ENCODE peak calls at places on chromosomes 1 and 21, in ten cellular contexts. One of them, this sample, is unnamed. For H3K4me1, the result is how much of the 10 kb centered on the place peaks cover.

GRCh38 chr1:42979037-42979432 is 20.4 kb upstream of the SLC2A1 start:
- DNase-seq in right atrium auricular region: no peak
- DNase-seq in suprapubic skin: no peak
- DNase-seq in PC-9: no peak
- DNase-seq in GM23338: peak
- DNase-seq in thyroid gland: no peak
- DNase-seq in CD8-positive, alpha-beta memory T cell: no peak
- DNase-seq in psoas muscle: no peak
- DNase-seq in HCT116: no peak
- DNase-seq in GM23248: no peak
- DNase-seq in this sample: no peak

GRCh38 chr21:39451332-39452206 is at the start of gene SH3BGR:
- DNase-seq in right atrium auricular region: peak
- DNase-seq in CD8-positive, alpha-beta memory T cell: no peak
- DNase-seq in GM23338: peak
- DNase-seq in GM23248: peak
- DNase-seq in psoas muscle: peak
- DNase-seq in suprapubic skin: no peak
- DNase-seq in thyroid gland: peak
- DNase-seq in HCT116: no peak
- DNase-seq in PC-9: peak
- DNase-seq in this sample: no peak

GRCh38 chr1:12398135-12398450 is 168.3 kb downstream of the VPS13D start:
- DNase-seq in CD8-positive, alpha-beta memory T cell: no peak
- DNase-seq in GM23248: no peak
- DNase-seq in psoas muscle: no peak
- DNase-seq in thyroid gland: no peak
- DNase-seq in right atrium auricular region: no peak
- DNase-seq in HCT116: no peak
- DNase-seq in GM23338: no peak
- DNase-seq in PC-9: no peak
- DNase-seq in suprapubic skin: no peak
- DNase-seq in this sample: no peak

GRCh38 chr1:87224209-87224608 is 104.5 kb upstream of the LMO4 start:
- DNase-seq in thyroid gland: no peak
- DNase-seq in CD8-positive, alpha-beta memory T cell: no peak
- DNase-seq in psoas muscle: no peak
- DNase-seq in suprapubic skin: no peak
- DNase-seq in PC-9: no peak
- DNase-seq in right atrium auricular region: no peak
- DNase-seq in GM23338: no peak
- DNase-seq in HCT116: peak
- DNase-seq in GM23248: peak
- DNase-seq in this sample: no peak

GRCh38 chr1:113905435-113905861 is 322 bp downstream of the DCLRE1B start:
- DNase-seq in psoas muscle: no peak
- DNase-seq in right atrium auricular region: peak
- DNase-seq in thyroid gland: no peak
- DNase-seq in CD8-positive, alpha-beta memory T cell: peak
- DNase-seq in GM23338: peak
- DNase-seq in GM23248: peak
- DNase-seq in HCT116: no peak
- DNase-seq in suprapubic skin: no peak
- DNase-seq in PC-9: no peak
- DNase-seq in this sample: peak

GRCh38 chr1:11458811-11459275 is 20.1 kb upstream of the DISP3 start:
- DNase-seq in HCT116: no peak
- DNase-seq in CD8-positive, alpha-beta memory T cell: no peak
- DNase-seq in thyroid gland: no peak
- DNase-seq in GM23248: no peak
- DNase-seq in right atrium auricular region: no peak
- DNase-seq in GM23338: no peak
- DNase-seq in suprapubic skin: no peak
- DNase-seq in psoas muscle: no peak
- DNase-seq in PC-9: no peak
- DNase-seq in this sample: no peak

GRCh38 chr1:240455228-240455821 is 156.6 kb downstream of the GREM2 start:
- DNase-seq in HCT116: no peak
- DNase-seq in thyroid gland: no peak
- DNase-seq in GM23338: peak
- DNase-seq in GM23248: peak
- DNase-seq in suprapubic skin: no peak
- DNase-seq in CD8-positive, alpha-beta memory T cell: no peak
- DNase-seq in PC-9: no peak
- DNase-seq in psoas muscle: no peak
- DNase-seq in right atrium auricular region: no peak
- DNase-seq in this sample: no peak

GRCh38 chr1:235206533-235207201 is 45.6 kb upstream of the RBM34 start:
- DNase-seq in suprapubic skin: no peak
- DNase-seq in psoas muscle: no peak
- DNase-seq in GM23338: no peak
- DNase-seq in right atrium auricular region: no peak
- DNase-seq in GM23248: peak
- DNase-seq in HCT116: no peak
- DNase-seq in PC-9: no peak
- DNase-seq in thyroid gland: no peak
- DNase-seq in CD8-positive, alpha-beta memory T cell: no peak
- DNase-seq in this sample: no peak

DNA sequence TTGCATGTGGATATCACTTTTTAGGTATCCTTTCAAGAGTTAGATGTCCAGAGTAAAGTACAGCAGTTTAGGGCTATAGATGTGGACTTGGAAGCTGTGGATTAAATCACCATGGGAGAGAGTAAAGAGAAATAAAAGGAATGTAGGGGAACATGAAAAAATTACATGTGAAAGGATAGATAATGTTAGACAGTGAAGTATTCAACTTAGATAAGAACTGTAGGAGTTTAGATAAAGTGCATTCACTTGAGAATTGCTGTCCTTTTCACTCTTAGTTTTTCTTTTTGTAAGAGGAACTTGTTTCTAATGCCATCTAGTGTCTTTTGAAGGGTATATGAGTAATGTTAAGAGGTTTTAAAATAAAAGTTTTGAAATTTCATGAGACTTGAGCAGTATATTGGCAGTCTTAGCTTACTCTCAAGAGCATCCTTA is 40.1 kb downstream of the MAST2 start:
- DNase-seq in GM23338: no peak
- DNase-seq in PC-9: no peak
- DNase-seq in GM23248: peak
- DNase-seq in CD8-positive, alpha-beta memory T cell: no peak
- DNase-seq in HCT116: no peak
- DNase-seq in suprapubic skin: no peak
- DNase-seq in right atrium auricular region: no peak
- DNase-seq in thyroid gland: no peak
- DNase-seq in psoas muscle: no peak
- DNase-seq in this sample: no peak
- H3K4me1 ChIP-seq in GM23338: under half
- H3K4me1 ChIP-seq in PC-9: under half
- H3K4me1 ChIP-seq in GM23248: under half
- H3K4me1 ChIP-seq in CD8-positive, alpha-beta memory T cell: under half
- H3K4me1 ChIP-seq in HCT116: under half
- H3K4me1 ChIP-seq in suprapubic skin: under half
- H3K4me1 ChIP-seq in right atrium auricular region: under half
- H3K4me1 ChIP-seq in thyroid gland: under half
- H3K4me1 ChIP-seq in psoas muscle: under half
- H3K4me1 ChIP-seq in this sample: under half

DNA sequence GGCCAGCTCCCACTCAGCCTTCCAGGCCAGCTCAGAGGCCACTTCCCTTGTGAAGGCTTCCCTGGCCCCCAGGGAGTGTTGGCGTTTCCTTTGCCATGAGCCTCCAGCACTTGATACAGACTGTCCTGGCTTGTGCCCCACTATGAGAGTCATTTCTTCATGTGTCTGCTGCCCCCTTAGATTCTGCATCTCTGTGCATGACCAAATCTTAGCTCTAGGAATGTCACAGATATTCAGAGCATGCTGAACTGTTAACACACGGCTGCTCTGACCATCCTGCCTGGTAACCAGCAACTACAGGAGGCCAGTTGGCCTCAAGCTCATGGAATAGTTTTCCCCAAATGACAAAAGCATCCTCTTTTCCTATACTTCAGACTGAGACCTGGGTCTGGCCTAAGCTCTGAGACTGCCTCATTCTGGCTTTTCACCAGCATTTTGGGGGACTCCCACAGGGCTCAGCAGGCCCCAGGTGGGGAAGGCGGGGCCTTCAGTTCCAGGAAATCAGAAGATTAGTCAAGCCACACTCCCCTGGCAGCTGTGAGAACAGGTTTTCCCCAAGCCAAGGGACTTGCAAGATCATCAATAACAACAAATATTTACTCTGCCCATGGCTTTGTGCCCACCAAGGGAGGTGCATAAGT is 182.6 kb upstream of the EDN2 start:
- DNase-seq in GM23248: peak
- DNase-seq in suprapubic skin: no peak
- DNase-seq in psoas muscle: no peak
- DNase-seq in PC-9: no peak
- DNase-seq in HCT116: no peak
- DNase-seq in CD8-positive, alpha-beta memory T cell: peak
- DNase-seq in GM23338: no peak
- DNase-seq in right atrium auricular region: no peak
- DNase-seq in thyroid gland: peak
- DNase-seq in this sample: no peak
- H3K4me1 ChIP-seq in GM23248: under half
- H3K4me1 ChIP-seq in suprapubic skin: half or more
- H3K4me1 ChIP-seq in psoas muscle: under half
- H3K4me1 ChIP-seq in PC-9: half or more
- H3K4me1 ChIP-seq in HCT116: half or more
- H3K4me1 ChIP-seq in CD8-positive, alpha-beta memory T cell: half or more
- H3K4me1 ChIP-seq in GM23338: under half
- H3K4me1 ChIP-seq in right atrium auricular region: under half
- H3K4me1 ChIP-seq in thyroid gland: under half
- H3K4me1 ChIP-seq in this sample: under half

GRCh38 chr1:38026592-38027200 is 14.2 kb downstream of the UTP11 start:
- DNase-seq in right atrium auricular region: no peak
- DNase-seq in thyroid gland: peak
- DNase-seq in PC-9: peak
- DNase-seq in suprapubic skin: no peak
- DNase-seq in HCT116: no peak
- DNase-seq in psoas muscle: peak
- DNase-seq in CD8-positive, alpha-beta memory T cell: no peak
- DNase-seq in GM23248: peak
- DNase-seq in GM23338: peak
- DNase-seq in this sample: peak

GRCh38 chr1:38027201-38028104 is 14.9 kb downstream of the UTP11 start:
- DNase-seq in GM23248: no peak
- DNase-seq in GM23338: no peak
- DNase-seq in suprapubic skin: no peak
- DNase-seq in HCT116: no peak
- DNase-seq in CD8-positive, alpha-beta memory T cell: no peak
- DNase-seq in thyroid gland: no peak
- DNase-seq in right atrium auricular region: no peak
- DNase-seq in psoas muscle: no peak
- DNase-seq in PC-9: no peak
- DNase-seq in this sample: no peak

GRCh38 chr1:38022810-38023209 is 10.3 kb downstream of the UTP11 start:
- DNase-seq in thyroid gland: no peak
- DNase-seq in HCT116: no peak
- DNase-seq in PC-9: no peak
- DNase-seq in psoas muscle: peak
- DNase-seq in CD8-positive, alpha-beta memory T cell: no peak
- DNase-seq in right atrium auricular region: no peak
- DNase-seq in GM23248: no peak
- DNase-seq in suprapubic skin: no peak
- DNase-seq in GM23338: no peak
- DNase-seq in this sample: no peak

GRCh38 chr1:38025664-38026063 is 13.1 kb downstream of the UTP11 start:
- DNase-seq in thyroid gland: no peak
- DNase-seq in right atrium auricular region: no peak
- DNase-seq in CD8-positive, alpha-beta memory T cell: no peak
- DNase-seq in GM23248: no peak
- DNase-seq in GM23338: no peak
- DNase-seq in psoas muscle: no peak
- DNase-seq in HCT116: no peak
- DNase-seq in PC-9: no peak
- DNase-seq in suprapubic skin: no peak
- DNase-seq in this sample: no peak

GRCh38 chr1:38025233-38025632 is 12.7 kb downstream of the UTP11 start:
- DNase-seq in HCT116: no peak
- DNase-seq in CD8-positive, alpha-beta memory T cell: no peak
- DNase-seq in psoas muscle: peak
- DNase-seq in GM23248: no peak
- DNase-seq in PC-9: no peak
- DNase-seq in GM23338: no peak
- DNase-seq in right atrium auricular region: no peak
- DNase-seq in suprapubic skin: no peak
- DNase-seq in thyroid gland: no peak
- DNase-seq in this sample: no peak
- H3K4me1 ChIP-seq in HCT116: under half
- H3K4me1 ChIP-seq in CD8-positive, alpha-beta memory T cell: under half
- H3K4me1 ChIP-seq in psoas muscle: half or more
- H3K4me1 ChIP-seq in GM23248: under half
- H3K4me1 ChIP-seq in PC-9: under half
- H3K4me1 ChIP-seq in GM23338: under half
- H3K4me1 ChIP-seq in right atrium auricular region: under half
- H3K4me1 ChIP-seq in suprapubic skin: half or more
- H3K4me1 ChIP-seq in thyroid gland: under half
- H3K4me1 ChIP-seq in this sample: under half

GRCh38 chr1:181141431-181141910 is 53.0 kb downstream of the IER5 start:
- DNase-seq in GM23248: peak
- DNase-seq in HCT116: no peak
- DNase-seq in CD8-positive, alpha-beta memory T cell: no peak
- DNase-seq in suprapubic skin: no peak
- DNase-seq in thyroid gland: no peak
- DNase-seq in psoas muscle: no peak
- DNase-seq in right atrium auricular region: peak
- DNase-seq in PC-9: peak
- DNase-seq in GM23338: no peak
- DNase-seq in this sample: peak

GRCh38 chr1:181142096-181143043 is 53.9 kb downstream of the IER5 start:
- DNase-seq in PC-9: peak
- DNase-seq in GM23248: peak
- DNase-seq in HCT116: peak
- DNase-seq in psoas muscle: peak
- DNase-seq in suprapubic skin: peak
- DNase-seq in CD8-positive, alpha-beta memory T cell: peak
- DNase-seq in right atrium auricular region: peak
- DNase-seq in thyroid gland: peak
- DNase-seq in GM23338: peak
- DNase-seq in this sample: peak

GRCh38 chr1:181140891-181141290 is 52.4 kb downstream of the IER5 start:
- DNase-seq in CD8-positive, alpha-beta memory T cell: no peak
- DNase-seq in thyroid gland: no peak
- DNase-seq in suprapubic skin: no peak
- DNase-seq in GM23338: no peak
- DNase-seq in psoas muscle: no peak
- DNase-seq in HCT116: no peak
- DNase-seq in PC-9: no peak
- DNase-seq in right atrium auricular region: no peak
- DNase-seq in GM23248: no peak
- DNase-seq in this sample: no peak

GRCh38 chr1:181139631-181140051 is 51.1 kb downstream of the IER5 start:
- DNase-seq in HCT116: no peak
- DNase-seq in right atrium auricular region: no peak
- DNase-seq in CD8-positive, alpha-beta memory T cell: no peak
- DNase-seq in psoas muscle: no peak
- DNase-seq in GM23248: peak
- DNase-seq in suprapubic skin: no peak
- DNase-seq in PC-9: peak
- DNase-seq in GM23338: no peak
- DNase-seq in thyroid gland: no peak
- DNase-seq in this sample: no peak

DNA sequence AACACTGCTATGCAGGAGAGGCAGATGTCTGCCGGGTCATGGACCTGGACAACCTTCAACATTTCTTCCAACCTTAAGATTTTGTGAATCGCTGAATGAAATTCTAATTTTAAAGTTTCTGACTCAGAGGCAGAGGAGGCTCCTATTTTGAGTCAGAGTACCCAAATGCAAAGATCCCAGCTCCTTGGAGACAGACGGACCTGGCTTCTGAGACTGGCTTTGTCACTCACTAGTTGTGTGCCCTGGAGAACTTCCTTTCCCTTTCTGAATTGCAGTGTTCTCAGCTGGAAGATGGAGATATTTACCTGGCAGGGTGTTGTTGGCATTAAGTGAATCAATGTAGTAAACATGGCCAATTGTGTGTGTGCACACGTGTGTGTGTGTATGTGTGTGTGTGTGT is 51.9 kb downstream of the IER5 start:
- DNase-seq in HCT116: no peak
- DNase-seq in suprapubic skin: no peak
- DNase-seq in PC-9: no peak
- DNase-seq in GM23248: peak
- DNase-seq in right atrium auricular region: no peak
- DNase-seq in CD8-positive, alpha-beta memory T cell: no peak
- DNase-seq in GM23338: no peak
- DNase-seq in thyroid gland: no peak
- DNase-seq in psoas muscle: no peak
- DNase-seq in this sample: no peak
- H3K4me1 ChIP-seq in HCT116: half or more
- H3K4me1 ChIP-seq in suprapubic skin: under half
- H3K4me1 ChIP-seq in PC-9: half or more
- H3K4me1 ChIP-seq in GM23248: under half
- H3K4me1 ChIP-seq in right atrium auricular region: under half
- H3K4me1 ChIP-seq in CD8-positive, alpha-beta memory T cell: under half
- H3K4me1 ChIP-seq in GM23338: under half
- H3K4me1 ChIP-seq in thyroid gland: under half
- H3K4me1 ChIP-seq in psoas muscle: under half
- H3K4me1 ChIP-seq in this sample: under half